ENCODE peak calls at places on chromosome 9, in seven cellular contexts. X, L, V, U, B, E and I are unnamed samples. For H3K4me1 and H3K36me3, the result is how much of the 10 kb centered on the place peaks cover.

GRCh38 chr9:32500768-32501167 is 25.2 kb downstream of the RIGI start:
- DNase-seq in X (no peak), L (no peak), V (no peak), U (no peak), B (no peak), E (no peak), I (no peak)

GRCh38 chr9:127919253-127919815 is 2.5 kb upstream of the ST6GALNAC4 start:
- DNase-seq in X (peak), L (peak), V (peak), U (no peak), B (peak), E (peak), I (peak)

GRCh38 chr9:124016152-124017063 is 4.8 kb downstream of the LHX2 start:
- DNase-seq in X (no peak), L (no peak), V (no peak), U (no peak), B (no peak), E (no peak), I (no peak)

GRCh38 chr9:34744295-34745221 is 34.6 kb upstream of the CCL21 start:
- DNase-seq in X (peak), L (no peak), V (no peak), U (no peak), B (peak), E (no peak), I (no peak)

GRCh38 chr9:95379630-95380029 is 62.1 kb upstream of the FANCC start:
- DNase-seq in X (no peak), L (no peak), V (no peak), U (no peak), B (peak), E (no peak), I (no peak)

GRCh38 chr9:1005043-1005667 is 28.7 kb downstream of the DMRT3 start:
- DNase-seq in X (no peak), L (no peak), V (no peak), U (peak), B (peak), E (peak), I (no peak)

GRCh38 chr9:138020120-138020794 is 142.7 kb downstream of the CACNA1B start:
- DNase-seq in X (no peak), L (peak), V (peak), U (no peak), B (no peak), E (no peak), I (peak)

GRCh38 chr9:115650768-115651167 is 502.8 kb upstream of the PAPPA start:
- DNase-seq in X (no peak), L (no peak), V (no peak), U (no peak), B (no peak), E (no peak), I (no peak)

GRCh38 chr9:131706608-131706970 is 33.3 kb downstream of the RAPGEF1 start:
- DNase-seq in X (no peak), L (no peak), V (no peak), U (no peak), B (peak), E (no peak), I (no peak)

GRCh38 chr9:34690983-34691382 is at the start of gene CCL19:
- DNase-seq in X (no peak), L (no peak), V (no peak), U (no peak), B (no peak), E (no peak), I (no peak)

GRCh38 chr9:38057416-38058195 is 11.4 kb downstream of the SHB start:
- DNase-seq in X (no peak), L (peak), V (no peak), U (no peak), B (no peak), E (no peak), I (no peak)

GRCh38 chr9:135152608-135153337 is 65.3 kb downstream of the OLFM1 start:
- DNase-seq in X (no peak), L (no peak), V (no peak), U (peak), B (peak), E (peak), I (no peak)

GRCh38 chr9:3662671-3663070 is 136.9 kb upstream of the RFX3 start:
- DNase-seq in X (no peak), L (no peak), V (no peak), U (no peak), B (no peak), E (no peak), I (no peak)

GRCh38 chr9:137162505-137163100 is 7.2 kb downstream of the LRRC26 start:
- DNase-seq in X (no peak), L (peak), V (no peak), U (no peak), B (peak), E (no peak), I (no peak)

GRCh38 chr9:133006731-133007352 is 24.0 kb upstream of the GTF3C5 start:
- DNase-seq in X (no peak), L (no peak), V (no peak), U (no peak), B (no peak), E (no peak), I (no peak)

GRCh38 chr9:20500101-20500500 is 122.2 kb downstream of the MLLT3 start:
- DNase-seq in X (no peak), L (no peak), V (no peak), U (no peak), B (no peak), E (no peak), I (no peak)

GRCh38 chr9:136373300-136374182 is at the start of gene CARD9:
- DNase-seq in X (no peak), L (no peak), V (peak), U (no peak), B (no peak), E (peak), I (no peak)

GRCh38 chr9:68798408-68798807 is 93.4 kb downstream of the PIP5K1B start:
- DNase-seq in X (no peak), L (no peak), V (no peak), U (no peak), B (no peak), E (no peak), I (no peak)

GRCh38 chr9:119322137-119322695 is 47.0 kb downstream of the BRINP1 start:
- DNase-seq in X (peak), L (no peak), V (no peak), U (no peak), B (no peak), E (no peak), I (no peak)

GRCh38 chr9:82721596-82721995 is 341.3 kb downstream of the RASEF start:
- DNase-seq in X (no peak), L (no peak), V (no peak), U (no peak), B (no peak), E (no peak), I (no peak)

GRCh38 chr9:14258156-14258555 is 55.8 kb downstream of the NFIB start:
- DNase-seq in X (no peak), L (no peak), V (no peak), U (no peak), B (no peak), E (no peak), I (no peak)

GRCh38 chr9:11871832-11872231 is 821.4 kb upstream of the TYRP1 start:
- DNase-seq in X (no peak), L (no peak), V (no peak), U (no peak), B (no peak), E (no peak), I (no peak)

GRCh38 chr9:75712690-75713089 is 177.8 kb upstream of the PCSK5 start:
- DNase-seq in X (no peak), L (no peak), V (no peak), U (no peak), B (no peak), E (no peak), I (no peak)

GRCh38 chr9:124507880-124508432 is 757 bp upstream of the NR5A1 start:
- DNase-seq in X (no peak), L (no peak), V (no peak), U (no peak), B (no peak), E (no peak), I (no peak)

GRCh38 chr9:134618823-134619454 is 22.7 kb upstream of the COL5A1 start:
- DNase-seq in X (peak), L (no peak), V (peak), U (no peak), B (no peak), E (no peak), I (peak)

GRCh38 chr9:96450613-96451544 is 910 bp downstream of the HABP4 start:
- DNase-seq in X (peak), L (peak), V (no peak), U (no peak), B (peak), E (no peak), I (no peak)

GRCh38 chr9:96071245-96072124 is 196.0 kb downstream of the ERCC6L2 start:
- DNase-seq in X (no peak), L (no peak), V (no peak), U (no peak), B (peak), E (peak), I (no peak)

GRCh38 chr9:16119861-16120641 is 567.2 kb downstream of the CCDC171 start:
- DNase-seq in X (no peak), L (no peak), V (no peak), U (no peak), B (no peak), E (no peak), I (no peak)

GRCh38 chr9:129489838-129490582 is 130.9 kb downstream of the C9orf50 start:
- DNase-seq in X (peak), L (no peak), V (no peak), U (no peak), B (no peak), E (peak), I (no peak)

GRCh38 chr9:84317563-84317962 is 23.0 kb downstream of the SLC28A3 start:
- DNase-seq in X (no peak), L (no peak), V (no peak), U (no peak), B (no peak), E (no peak), I (no peak)

GRCh38 chr9:84170521-84171141 is 169.9 kb downstream of the SLC28A3 start:
- DNase-seq in X (peak), L (peak), V (peak), U (no peak), B (peak), E (peak), I (peak)

GRCh38 chr9:70478963-70479641 is 64.6 kb upstream of the KLF9 start:
- DNase-seq in X (no peak), L (peak), V (peak), U (no peak), B (no peak), E (no peak), I (peak)

GRCh38 chr9:70477907-70478480 is 63.5 kb upstream of the KLF9 start:
- DNase-seq in X (no peak), L (peak), V (no peak), U (no peak), B (no peak), E (no peak), I (no peak)

GRCh38 chr9:70480405-70480980 is 66.0 kb upstream of the KLF9 start:
- DNase-seq in X (peak), L (peak), V (peak), U (no peak), B (peak), E (no peak), I (peak)

GRCh38 chr9:70481471-70481870 is 67.0 kb upstream of the KLF9 start:
- DNase-seq in X (no peak), L (no peak), V (no peak), U (no peak), B (no peak), E (no peak), I (no peak)

DNA sequence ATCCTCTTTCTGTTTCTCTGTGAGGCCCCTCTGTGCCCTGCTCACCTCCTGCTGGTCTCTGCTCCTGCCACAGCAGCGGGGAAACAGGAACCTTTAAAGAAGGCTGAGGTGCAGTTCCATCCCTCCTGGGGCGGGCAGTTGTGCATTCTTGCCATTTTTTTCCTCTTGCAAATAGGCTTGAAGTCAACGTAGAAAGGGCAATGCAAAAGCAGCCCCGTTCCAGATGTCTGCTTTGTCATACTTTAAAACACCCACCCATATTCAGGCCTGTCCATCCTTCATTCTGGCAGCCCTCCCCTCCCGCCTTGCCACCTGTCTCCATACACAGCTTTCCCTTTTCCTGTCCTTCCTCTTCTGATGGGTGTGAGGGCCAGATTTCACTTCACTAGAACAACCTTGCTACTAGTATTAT is 65.4 kb upstream of the KLF9 start:
- DNase-seq in X (no peak), L (peak), V (peak), U (no peak), B (peak), E (no peak), I (no peak)
- H3K4me1 ChIP-seq in X (under half), L (half or more), V (half or more), U (under half), B (under half), E (under half), I (half or more)

GRCh38 chr9:130624154-130624553 is 40.2 kb upstream of the PRDM12 start:
- DNase-seq in X (no peak), L (no peak), V (no peak), U (no peak), B (no peak), E (no peak), I (no peak)

GRCh38 chr9:130629443-130630090 is 34.8 kb upstream of the PRDM12 start:
- DNase-seq in X (no peak), L (no peak), V (no peak), U (no peak), B (no peak), E (no peak), I (no peak)

GRCh38 chr9:130627896-130628792 is 36.2 kb upstream of the PRDM12 start:
- DNase-seq in X (no peak), L (no peak), V (no peak), U (no peak), B (no peak), E (no peak), I (no peak)

GRCh38 chr9:130626249-130626982 is 38.0 kb upstream of the PRDM12 start:
- DNase-seq in X (no peak), L (no peak), V (no peak), U (no peak), B (no peak), E (no peak), I (no peak)

DNA sequence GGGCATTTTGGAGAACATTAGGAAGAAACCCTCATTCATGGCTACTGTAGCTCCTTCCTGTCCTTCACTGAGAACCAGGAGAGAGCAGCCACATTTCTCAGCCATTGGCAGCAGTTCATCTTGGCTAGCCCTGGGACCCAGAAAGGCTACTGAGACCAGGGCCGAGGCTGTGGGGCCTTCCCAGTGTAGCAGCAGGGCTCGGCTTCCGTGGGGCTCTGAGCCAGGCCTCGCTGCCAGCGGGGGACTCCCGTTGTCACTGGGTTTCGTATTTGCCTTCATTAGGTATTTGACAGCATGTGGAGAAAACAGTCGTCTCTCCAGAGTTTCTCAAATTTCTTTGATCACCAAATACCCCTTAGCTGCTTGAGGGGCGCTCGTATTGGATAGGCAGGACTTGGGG is 37.3 kb upstream of the PRDM12 start:
- DNase-seq in X (no peak), L (no peak), V (no peak), U (no peak), B (no peak), E (no peak), I (no peak)
- H3K36me3 ChIP-seq in X (under half), L (half or more), V (half or more), U (under half), B (under half), E (half or more), I (half or more)

GRCh38 chr9:122080986-122081385 is 12.1 kb downstream of the TTLL11 start:
- DNase-seq in X (no peak), L (no peak), V (no peak), U (no peak), B (no peak), E (no peak), I (no peak)

GRCh38 chr9:122085260-122085659 is 7.8 kb downstream of the TTLL11 start:
- DNase-seq in X (no peak), L (no peak), V (no peak), U (no peak), B (no peak), E (no peak), I (no peak)

GRCh38 chr9:122087406-122088200 is 5.5 kb downstream of the TTLL11 start:
- DNase-seq in X (no peak), L (no peak), V (no peak), U (no peak), B (no peak), E (no peak), I (peak)

GRCh38 chr9:122086873-122087272 is 6.2 kb downstream of the TTLL11 start:
- DNase-seq in X (no peak), L (no peak), V (no peak), U (no peak), B (no peak), E (no peak), I (no peak)

GRCh38 chr9:122084276-122084675 is 8.8 kb downstream of the TTLL11 start:
- DNase-seq in X (no peak), L (no peak), V (no peak), U (no peak), B (no peak), E (no peak), I (no peak)
- H3K4me1 ChIP-seq in X (under half), L (half or more), V (under half), U (under half), B (under half), E (under half), I (under half)

DNA sequence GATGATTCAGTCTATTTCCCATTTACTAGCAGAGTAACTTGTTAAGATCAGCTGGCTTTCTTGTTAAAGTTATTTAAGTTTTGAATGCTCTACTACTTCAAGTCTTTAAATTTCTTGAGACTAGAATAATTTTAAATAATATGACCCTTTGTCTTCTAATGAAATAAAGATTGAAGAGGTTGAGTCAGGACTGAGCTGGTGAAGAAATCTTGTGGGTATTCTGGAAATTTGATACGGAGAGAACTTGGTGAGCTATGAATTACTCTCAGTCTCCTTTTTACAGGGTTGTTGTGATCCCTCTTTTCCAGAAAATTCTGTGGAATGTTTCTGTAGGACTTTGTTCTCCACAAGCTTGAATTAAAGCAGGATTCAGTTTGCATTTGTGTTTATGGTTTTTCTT is 29.3 kb downstream of the RNF20 start:
- DNase-seq in X (no peak), L (no peak), V (no peak), U (no peak), B (no peak), E (no peak), I (no peak)
- H3K36me3 ChIP-seq in X (under half), L (half or more), V (half or more), U (under half), B (under half), E (under half), I (half or more)

DNA sequence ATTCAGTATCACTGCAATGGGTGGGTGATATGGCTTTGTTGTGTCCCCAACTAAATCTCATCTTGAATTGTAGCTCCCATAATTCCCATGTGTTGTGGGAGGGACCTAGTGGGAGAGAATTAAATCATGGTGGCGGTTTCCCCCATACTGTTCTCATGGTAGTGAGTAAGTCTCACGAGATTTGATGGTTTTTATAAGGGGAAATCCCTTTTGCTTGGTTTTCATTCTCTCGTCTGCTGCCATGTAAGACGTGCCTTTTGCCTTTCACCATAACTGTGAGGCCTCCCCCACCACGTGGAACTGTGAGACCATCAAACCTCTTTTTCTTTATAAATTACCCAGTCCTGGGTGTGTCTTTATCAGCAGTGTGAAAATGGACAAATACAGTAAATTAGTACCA is 9.5 kb upstream of the NANS start:
- DNase-seq in X (no peak), L (no peak), V (no peak), U (no peak), B (no peak), E (no peak), I (no peak)
- H3K4me1 ChIP-seq in X (under half), L (under half), V (under half), U (under half), B (under half), E (under half), I (under half)

GRCh38 chr9:126394802-126395201 is 68.2 kb downstream of the MVB12B start:
- DNase-seq in X (no peak), L (no peak), V (no peak), U (no peak), B (no peak), E (no peak), I (no peak)

GRCh38 chr9:126390923-126391322 is 64.3 kb downstream of the MVB12B start:
- DNase-seq in X (no peak), L (no peak), V (no peak), U (no peak), B (no peak), E (no peak), I (no peak)

GRCh38 chr9:126391713-126392661 is 65.4 kb downstream of the MVB12B start:
- DNase-seq in X (no peak), L (no peak), V (no peak), U (no peak), B (no peak), E (no peak), I (no peak)

GRCh38 chr9:126393876-126394275 is 67.2 kb downstream of the MVB12B start:
- DNase-seq in X (no peak), L (no peak), V (no peak), U (no peak), B (no peak), E (no peak), I (no peak)

DNA sequence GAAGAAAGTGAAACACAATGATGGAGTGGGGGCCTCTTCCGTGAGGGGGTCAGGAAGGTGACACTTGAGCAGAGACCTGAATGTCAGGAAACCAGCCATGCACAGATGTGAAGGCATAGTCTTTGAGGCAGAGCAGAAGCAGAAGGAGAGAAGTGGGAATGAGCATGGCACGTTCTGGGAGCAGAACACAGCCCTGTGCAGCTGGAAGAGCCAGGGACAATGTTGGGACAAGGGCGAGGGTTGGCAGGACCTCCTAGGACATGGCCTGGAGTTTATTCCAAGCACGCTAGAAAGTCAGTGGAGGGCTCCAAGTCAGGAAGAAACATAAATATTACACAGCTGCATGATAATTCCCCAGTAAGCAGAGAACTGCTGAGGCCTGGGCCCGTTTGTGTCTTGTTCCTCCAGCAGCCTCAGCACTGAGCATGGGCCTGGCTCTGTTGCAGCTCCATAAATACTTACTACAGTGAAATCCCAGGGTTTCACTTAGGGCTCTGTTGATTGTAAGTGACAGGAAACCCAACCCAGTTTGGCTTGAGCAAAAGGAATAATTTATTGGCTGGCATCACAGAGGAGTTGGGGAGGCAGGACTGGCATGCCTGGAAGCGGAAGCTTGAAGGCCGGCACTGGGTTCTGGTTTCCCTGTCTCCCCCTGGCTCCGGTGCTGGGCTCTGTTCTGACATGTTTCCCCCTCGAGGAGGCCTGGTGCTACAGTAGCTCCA is 66.2 kb downstream of the MVB12B start:
- DNase-seq in X (no peak), L (no peak), V (no peak), U (no peak), B (no peak), E (no peak), I (no peak)
- H3K36me3 ChIP-seq in X (under half), L (under half), V (under half), U (under half), B (under half), E (under half), I (under half)

GRCh38 chr9:93194584-93194983 is 10.6 kb downstream of the WNK2 start:
- DNase-seq in X (no peak), L (no peak), V (no peak), U (no peak), B (no peak), E (no peak), I (no peak)
- H3K4me1 ChIP-seq in X (under half), L (half or more), V (under half), U (under half), B (under half), E (under half), I (under half)